ENCODE peak calls at places on chromosomes 16 and 17, in six cellular contexts. Z is CD4-positive, alpha-beta T cell; R is transverse colon; G is ascending aorta; I is progenitor cell of endocrine pancreas; Y is A172. N is an unnamed sample.

GRCh38 chr17:80101160-80101945 is at the start of gene GAA:
- DNase-seq in R (peak), I (peak), G (peak), Z (peak), Y (peak), N (peak)

GRCh38 chr16:67249178-67249759 is 490 bp downstream of the SLC9A5 start:
- DNase-seq in Y (no peak), G (no peak), R (no peak), Z (no peak), I (no peak), N (no peak)

GRCh38 chr16:12436201-12436657 is 367.5 kb downstream of the CPPED1 start:
- DNase-seq in G (no peak), R (no peak), I (no peak), Y (no peak), Z (no peak), N (peak)

GRCh38 chr17:57906910-57907309 is 48.3 kb downstream of the CUEDC1 start:
- DNase-seq in R (no peak), G (no peak), Z (no peak), I (no peak), Y (no peak), N (peak)

GRCh38 chr17:52181842-52182241 is 23.3 kb upstream of the CA10 start:
- DNase-seq in R (no peak), Z (no peak), Y (no peak), G (no peak), I (no peak), N (no peak)

GRCh38 chr16:85210423-85211169 is 98.3 kb upstream of the CIBAR2 start:
- DNase-seq in I (no peak), R (no peak), Z (no peak), G (no peak), Y (peak), N (no peak)

GRCh38 chr16:88839745-88840588 is 16.8 kb downstream of the GALNS start:
- DNase-seq in G (no peak), I (no peak), R (no peak), Z (no peak), Y (no peak), N (no peak)

GRCh38 chr16:81204794-81205680 is 33.5 kb upstream of the BCO1 start:
- DNase-seq in R (peak), I (no peak), Y (peak), Z (peak), G (no peak), N (no peak)

GRCh38 chr17:69906306-69906705 is 168.7 kb upstream of the KCNJ16 start:
- DNase-seq in Y (no peak), R (no peak), G (no peak), Z (no peak), I (no peak), N (no peak)

GRCh38 chr16:11273721-11274324 is 394 bp upstream of the PRM3 start:
- DNase-seq in Z (no peak), I (no peak), G (no peak), Y (no peak), R (no peak), N (no peak)

GRCh38 chr16:67451704-67452435 is 20.9 kb downstream of the HSD11B2 start:
- DNase-seq in I (no peak), R (peak), Z (no peak), Y (no peak), G (no peak), N (no peak)

GRCh38 chr16:13067648-13068047 is 166.2 kb downstream of the SHISA9 start:
- DNase-seq in G (no peak), Z (no peak), R (no peak), I (no peak), Y (no peak), N (no peak)

GRCh38 chr17:57505841-57506240 is 239.3 kb downstream of the CCDC182 start:
- DNase-seq in Y (no peak), G (no peak), R (no peak), I (no peak), Z (no peak), N (no peak)

GRCh38 chr17:61307905-61308886 is 91.4 kb upstream of the TBX2 start:
- DNase-seq in Y (peak), G (no peak), Z (no peak), R (no peak), I (no peak), N (no peak)

GRCh38 chr17:59435238-59435637 is 103.8 kb downstream of the YPEL2 start:
- DNase-seq in R (no peak), Z (no peak), Y (peak), I (no peak), G (no peak), N (no peak)

GRCh38 chr17:27105636-27106035 is 188.3 kb upstream of the WSB1 start:
- DNase-seq in I (no peak), Z (no peak), Y (no peak), R (no peak), G (no peak), N (no peak)

GRCh38 chr16:58337090-58337444 is 42.2 kb upstream of the PRSS54 start:
- DNase-seq in I (no peak), G (no peak), R (no peak), Z (no peak), Y (no peak), N (no peak)

GRCh38 chr17:76452102-76452645 is 778 bp downstream of the UBE2O start:
- DNase-seq in R (peak), Z (peak), G (no peak), I (no peak), Y (no peak), N (no peak)

GRCh38 chr16:66902648-66903543 is 15.8 kb downstream of the CDH16 start:
- DNase-seq in I (no peak), Z (no peak), Y (no peak), R (no peak), G (no peak), N (no peak)

GRCh38 chr16:85924675-85925074 is 25.7 kb downstream of the IRF8 start:
- DNase-seq in G (no peak), I (no peak), Z (no peak), Y (peak), R (no peak), N (no peak)

GRCh38 chr17:76174072-76174471 is 33.0 kb upstream of the FOXJ1 start:
- DNase-seq in Y (no peak), G (no peak), R (no peak), I (no peak), Z (no peak), N (no peak)

GRCh38 chr16:68069511-68070248 is 15.5 kb upstream of the NFATC3 start:
- DNase-seq in I (no peak), G (no peak), Z (peak), Y (no peak), R (peak), N (no peak)

GRCh38 chr16:67198238-67198734 is 645 bp upstream of the ELMO3 start:
- DNase-seq in Z (no peak), G (no peak), Y (peak), I (no peak), R (peak), N (no peak)

GRCh38 chr17:16419074-16419928 is 3.9 kb downstream of the TRPV2 start:
- DNase-seq in Y (peak), G (no peak), R (no peak), I (no peak), Z (peak), N (no peak)

GRCh38 chr16:56257260-56257659 is 66.0 kb downstream of the GNAO1 start:
- DNase-seq in Z (no peak), I (no peak), R (peak), G (no peak), Y (no peak), N (no peak)

GRCh38 chr17:75610103-75610984 is 22.7 kb downstream of the MYO15B start:
- DNase-seq in R (peak), I (no peak), G (no peak), Y (peak), Z (no peak), N (no peak)

GRCh38 chr17:1227917-1228751 is 42.1 kb upstream of the BHLHA9 start:
- DNase-seq in R (peak), Z (peak), G (no peak), I (peak), Y (no peak), N (peak)

GRCh38 chr17:60170835-60171752 is 21.3 kb downstream of the CA4 start:
- DNase-seq in G (no peak), Z (no peak), R (no peak), Y (no peak), I (no peak), N (no peak)

GRCh38 chr17:2982854-2983636 is 80.4 kb downstream of the OR1D5 start:
- DNase-seq in G (no peak), I (no peak), R (peak), Z (no peak), Y (peak), N (peak)

GRCh38 chr16:81181013-81181720 is 57.3 kb upstream of the BCO1 start:
- DNase-seq in Y (peak), R (peak), G (peak), Z (no peak), I (peak), N (peak)

GRCh38 chr16:81275795-81276194 is 37.3 kb downstream of the BCO1 start:
- DNase-seq in R (peak), Z (no peak), G (no peak), Y (no peak), I (no peak), N (no peak)

GRCh38 chr17:43952351-43952723 is 1.4 kb downstream of the PYY start:
- DNase-seq in Y (no peak), G (no peak), Z (no peak), I (no peak), R (no peak), N (peak)

GRCh38 chr17:66790476-66791061 is 44.3 kb upstream of the CACNG5 start:
- DNase-seq in R (no peak), Z (no peak), I (no peak), G (no peak), Y (no peak), N (no peak)

GRCh38 chr16:68786685-68787418 is 49.8 kb downstream of the CDH1 start:
- DNase-seq in G (no peak), I (peak), R (peak), Y (peak), Z (no peak), N (no peak)

GRCh38 chr16:79673635-79674034 is 73.1 kb upstream of the MAF start:
- DNase-seq in G (no peak), R (no peak), Y (no peak), Z (no peak), I (no peak), N (no peak)

GRCh38 chr17:78458739-78459335 is 80.4 kb downstream of the PGS1 start:
- DNase-seq in I (no peak), Y (no peak), G (no peak), R (no peak), Z (no peak), N (peak)

GRCh38 chr17:78529871-78530670 is 47.1 kb downstream of the DNAH17 start:
- DNase-seq in Y (no peak), Z (no peak), I (no peak), R (peak), G (no peak), N (no peak)

N was measured in ecto neural progenitor cell.